ENCODE peak calls at places on chromosomes 16 and 17, in five cellular contexts. E is GM12878, K is HepG2, T is K562, X is upper lobe of left lung. Z is an unnamed sample.

GRCh38 chr16:71555230-71555891 is 21.5 kb downstream of the TAT start:
- ATAC-seq in K (peak; percentile 36), E (no peak), T (no peak), X (peak; percentile 47), Z (no peak)

GRCh38 chr17:69423450-69423849 is 9.0 kb downstream of the MAP2K6 start:
- ATAC-seq in E (no peak), K (no peak), X (no peak), T (no peak), Z (no peak)

GRCh38 chr17:39782481-39782880 is 44.7 kb downstream of the GRB7 start:
- ATAC-seq in X (peak; percentile 56), E (no peak), K (no peak), T (no peak), Z (no peak)

GRCh38 chr16:23227529-23227928 is 45.0 kb downstream of the SCNN1G start:
- ATAC-seq in X (no peak), E (no peak), K (no peak), T (peak; percentile 83), Z (no peak)

GRCh38 chr17:58710948-58711552 is 18.6 kb downstream of the RAD51C start:
- ATAC-seq in E (peak; percentile 45), T (peak; percentile 68), X (no peak), K (no peak), Z (no peak)

GRCh38 chr16:27977966-27978365 is 85.5 kb downstream of the GSG1L start:
- ATAC-seq in K (no peak), X (no peak), E (no peak), T (no peak), Z (no peak)

GRCh38 chr17:47993964-47994363 is 23.1 kb downstream of the CDK5RAP3 start:
- ATAC-seq in X (no peak), E (no peak), T (no peak), K (no peak), Z (no peak)

GRCh38 chr17:19495828-19496227 is 37.8 kb upstream of the SLC47A1 start:
- ATAC-seq in K (no peak), T (no peak), X (no peak), E (no peak), Z (no peak)

GRCh38 chr17:82332669-82333278 is 792 bp downstream of the SECTM1 start:
- ATAC-seq in T (peak; percentile 72), K (peak; percentile 15), X (peak; percentile 68), E (peak; percentile 44), Z (peak; percentile 29)

GRCh38 chr16:85333744-85334640 is 221.7 kb upstream of the CIBAR2 start:
- ATAC-seq in K (no peak), X (no peak), E (no peak), T (no peak), Z (no peak)

GRCh38 chr16:3756113-3756512 is 38.8 kb upstream of the TRAP1 start:
- ATAC-seq in K (no peak), E (no peak), X (no peak), T (no peak), Z (no peak)

GRCh38 chr16:4968879-4969278 is 10.7 kb downstream of the SEC14L5 start:
- ATAC-seq in T (no peak), E (no peak), K (no peak), X (no peak), Z (no peak)

GRCh38 chr17:17942846-17943245 is 29.4 kb downstream of the TOM1L2 start:
- ATAC-seq in K (no peak), E (no peak), T (no peak), X (peak; percentile 74), Z (no peak)

GRCh38 chr17:7352559-7352889 is 562 bp downstream of the KCTD11 start:
- ATAC-seq in K (no peak), E (no peak), X (no peak), T (no peak), Z (no peak)

GRCh38 chr17:7354262-7354781 is 634 bp upstream of the TMEM95 start:
- ATAC-seq in T (no peak), X (no peak), K (no peak), E (no peak), Z (no peak)

GRCh38 chr17:7355053-7355452 is at the start of gene TMEM95:
- ATAC-seq in X (no peak), T (no peak), K (no peak), E (no peak), Z (no peak)

GRCh38 chr17:7352910-7353635 is 1.1 kb downstream of the KCTD11 start:
- ATAC-seq in E (no peak), T (no peak), X (no peak), K (no peak), Z (no peak)

DNA sequence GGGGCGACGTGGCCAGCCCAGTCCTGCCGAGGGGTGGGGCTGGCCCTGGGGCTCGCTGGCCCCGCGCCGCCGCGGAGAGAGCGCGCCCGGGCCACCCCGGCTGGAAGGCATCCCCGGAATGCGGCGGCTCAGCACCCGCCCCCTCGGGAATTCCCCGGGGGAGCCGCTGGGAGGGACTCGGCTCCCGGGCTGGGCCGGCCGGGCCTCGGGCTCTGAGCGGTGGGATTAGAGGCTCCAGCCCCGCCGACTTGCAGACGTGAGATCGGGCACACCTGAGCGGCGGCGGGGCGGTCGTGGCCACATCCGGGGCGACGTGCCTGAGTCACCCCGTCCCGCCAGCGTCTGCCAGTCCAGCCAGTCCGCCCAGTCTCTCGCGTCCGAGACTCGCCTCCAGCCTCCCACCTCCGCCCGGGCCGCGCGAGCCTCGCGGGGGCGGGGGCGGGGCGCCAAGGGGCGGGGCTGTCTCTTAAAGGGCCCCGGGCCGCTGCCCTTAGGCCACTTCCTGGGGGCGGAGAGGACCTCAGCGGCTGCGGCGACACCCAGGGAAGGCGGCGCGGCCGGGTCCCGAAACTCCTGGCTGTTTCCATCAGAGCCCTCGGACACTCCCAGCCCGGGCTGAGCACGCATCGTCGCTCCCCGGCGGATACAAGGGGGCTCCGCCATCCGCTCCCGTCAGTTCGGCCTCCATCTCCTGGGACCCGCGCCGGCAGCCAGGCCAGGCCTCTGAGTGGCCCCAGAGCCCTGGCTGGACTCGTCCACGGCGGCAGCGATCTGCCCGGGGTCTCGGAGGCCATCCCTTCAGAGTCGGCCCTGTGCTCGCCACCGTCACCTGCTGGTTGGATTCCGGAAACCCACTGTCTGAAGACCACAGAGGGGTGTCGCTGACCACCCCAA is at the start of gene KCTD11:
- ATAC-seq in T (peak; percentile 86), E (peak; percentile 81), K (peak; percentile 76), X (peak; percentile 90), Z (peak; percentile 82)
- TF ChIP-seq EP300 in T (no peak), E (no peak), K (no peak), X (no peak), Z (no peak)

GRCh38 chr17:52982331-52982730 is 823.8 kb upstream of the CA10 start:
- ATAC-seq in E (no peak), T (no peak), X (no peak), K (no peak), Z (no peak)

DNA sequence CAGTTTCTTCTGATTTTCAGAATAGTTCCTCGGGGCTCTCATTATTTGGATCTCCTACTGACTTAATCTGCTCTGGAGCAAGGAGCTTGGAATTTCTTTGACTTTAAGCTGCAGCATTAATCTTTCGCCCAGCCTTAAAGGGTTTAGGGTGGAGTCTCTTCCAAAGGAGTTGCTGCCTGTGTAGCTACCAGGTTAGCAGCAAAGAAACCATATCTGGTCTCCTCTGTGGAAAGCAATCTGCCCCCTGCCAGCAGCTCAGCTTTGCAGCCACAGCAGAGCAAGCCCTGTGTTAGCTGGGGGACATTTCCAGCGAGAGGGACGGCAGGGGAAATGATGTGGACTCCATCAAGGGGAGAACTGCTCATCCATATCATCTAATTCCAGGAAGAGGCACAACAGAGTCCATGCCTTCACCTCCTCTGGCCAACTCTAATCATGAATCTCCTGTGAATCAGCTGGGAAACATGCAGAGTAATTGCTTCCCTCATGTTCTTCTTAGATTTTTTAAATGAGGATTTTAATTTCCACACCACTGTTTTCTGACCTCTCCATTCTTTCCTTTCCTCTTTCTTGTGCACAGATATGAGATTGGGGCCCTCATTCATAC is 827.6 kb upstream of the CA10 start:
- ATAC-seq in E (no peak), K (no peak), X (no peak), T (no peak), Z (no peak)
- H3K27me3 ChIP-seq in E (no peaks in the 10 kb centered on the region), K (no peaks in the 10 kb centered on the region), X (no peaks in the 10 kb centered on the region), T (no peaks in the 10 kb centered on the region), Z (no peaks in the 10 kb centered on the region)

DNA sequence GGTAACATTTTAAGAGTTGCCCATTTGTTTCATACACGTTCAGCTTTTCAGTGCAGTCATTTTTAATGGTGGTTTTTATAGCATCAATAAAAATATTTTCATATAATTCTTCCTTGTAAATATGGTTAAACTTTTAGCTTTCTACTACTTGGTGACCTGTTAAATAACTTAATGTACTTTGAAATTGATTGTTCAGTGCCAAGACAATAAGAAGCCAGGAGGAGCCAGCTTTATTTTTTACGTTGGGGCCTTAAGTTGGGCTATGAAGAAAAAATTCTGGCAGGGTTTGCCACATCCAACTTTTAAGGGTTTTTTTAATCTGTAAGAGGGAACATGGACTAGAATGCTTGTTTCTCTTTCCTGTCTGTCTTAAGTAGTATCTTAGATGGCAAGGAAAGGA is 284.2 kb downstream of the FTO start:
- ATAC-seq in X (no peak), K (no peak), T (no peak), E (no peak), Z (no peak)
- TF ChIP-seq POLR2AphosphoS5 in X (no peak), K (no peak), T (no peak), E (no peak), Z (no peak)

GRCh38 chr17:12398636-12399035 is 267.1 kb upstream of the MYOCD start:
- ATAC-seq in E (no peak), X (no peak), T (no peak), K (no peak), Z (peak; percentile 78)
- TF ChIP-seq EP300 in E (no peak), X (no peak), T (no peak), K (no peak), Z (peak; percentile 50)

DNA sequence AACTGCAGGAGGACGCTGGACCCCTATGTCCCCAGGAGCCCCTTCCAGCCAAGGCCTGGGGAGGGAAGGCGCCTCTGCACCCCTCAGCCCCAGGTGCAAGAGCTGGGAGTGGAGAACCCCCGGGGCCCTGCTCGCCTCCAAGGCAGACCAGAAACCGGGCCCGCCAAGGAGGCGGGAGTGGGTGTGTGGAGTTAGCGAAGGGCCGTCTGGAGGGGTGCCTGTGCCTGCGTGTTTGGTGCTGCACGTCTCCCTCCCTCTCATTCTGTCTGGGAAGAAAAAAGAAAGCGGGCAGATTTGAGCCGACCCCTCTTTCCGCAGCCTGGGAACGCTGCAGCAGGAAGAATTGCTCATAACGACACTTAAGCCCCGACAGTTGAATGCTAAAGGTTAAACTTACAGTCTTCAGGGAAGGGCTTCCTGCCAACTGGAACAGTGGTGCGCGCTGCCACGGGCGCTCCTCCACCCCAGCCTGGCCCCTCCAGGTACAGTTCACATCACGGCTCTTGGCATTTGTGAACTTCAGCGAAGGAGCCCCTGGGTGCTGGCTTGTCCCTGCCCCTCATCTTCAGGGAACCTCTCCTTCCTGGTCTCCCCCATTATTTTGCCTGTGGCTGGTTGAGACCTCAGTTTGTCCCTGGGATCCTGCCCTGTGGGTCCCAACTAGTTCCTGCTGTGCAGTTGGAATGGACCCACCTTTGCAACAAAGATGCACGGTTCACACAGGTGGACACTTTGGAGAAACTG is 19.2 kb upstream of the ZFHX3 start:
- ATAC-seq in T (no peak), K (no peak), X (no peak), E (no peak), Z (no peak)
- H3K27me3 ChIP-seq in T (peaks cover 46% of the 10 kb centered on the region), K (peaks cover 17% of the 10 kb centered on the region), X (peaks cover 11% of the 10 kb centered on the region), E (peaks cover 41% of the 10 kb centered on the region), Z (peaks cover 54% of the 10 kb centered on the region)

Z was measured in gastroesophageal sphincter.